ENCODE peak calls at places on chromosomes 12 and 14, in ten cellular contexts. F, H, U, R, D, J, W, Y, Q and M are unnamed samples. For H3K9me2, the result is how much of the 10 kb centered on the place peaks cover.

GRCh38 chr14:65346895-65347294 is 65.6 kb upstream of the FUT8 start:
- DNase-seq in F (peak), H (peak), U (peak), R (no peak), D (no peak), J (no peak), W (no peak), Y (no peak), Q (no peak), M (no peak)

GRCh38 chr12:105445261-105446015 is 114.9 kb downstream of the C12orf75 start:
- DNase-seq in F (peak), H (no peak), U (peak), R (no peak), D (peak), J (no peak), W (peak), Y (no peak), Q (no peak), M (no peak)

GRCh38 chr12:15664491-15664890 is 124.7 kb downstream of the EPS8 start:
- DNase-seq in F (peak), H (no peak), U (no peak), R (no peak), D (no peak), J (no peak), W (peak), Y (no peak), Q (no peak), M (no peak)

GRCh38 chr12:12979731-12980259 is 20.3 kb downstream of the HEBP1 start:
- DNase-seq in F (peak), H (no peak), U (peak), R (peak), D (peak), J (no peak), W (peak), Y (no peak), Q (no peak), M (no peak)

GRCh38 chr14:68417007-68417659 is 375.7 kb downstream of the ZFP36L1 start:
- DNase-seq in F (no peak), H (no peak), U (no peak), R (no peak), D (no peak), J (no peak), W (no peak), Y (no peak), Q (no peak), M (no peak)

GRCh38 chr14:97726661-97727060 is 929.5 kb downstream of the VRK1 start:
- DNase-seq in F (no peak), H (no peak), U (no peak), R (no peak), D (no peak), J (no peak), W (no peak), Y (no peak), Q (no peak), M (no peak)

GRCh38 chr14:51607677-51608076 is 44.0 kb upstream of the FRMD6 start:
- DNase-seq in F (peak), H (no peak), U (peak), R (no peak), D (no peak), J (no peak), W (no peak), Y (no peak), Q (no peak), M (no peak)

GRCh38 chr14:99809864-99810854 is 16.9 kb downstream of the EML1 start:
- DNase-seq in F (peak), H (peak), U (peak), R (no peak), D (no peak), J (no peak), W (no peak), Y (peak), Q (no peak), M (no peak)

GRCh38 chr12:108826115-108826806 is 31.1 kb downstream of the SSH1 start:
- DNase-seq in F (peak), H (peak), U (peak), R (no peak), D (no peak), J (no peak), W (no peak), Y (peak), Q (no peak), M (no peak)

GRCh38 chr14:92563359-92563758 is 49.8 kb downstream of the RIN3 start:
- DNase-seq in F (peak), H (no peak), U (no peak), R (peak), D (no peak), J (no peak), W (peak), Y (no peak), Q (no peak), M (no peak)

GRCh38 chr14:79514700-79515099 is 696.6 kb downstream of the DIO2 start:
- DNase-seq in F (peak), H (no peak), U (peak), R (no peak), D (peak), J (no peak), W (peak), Y (no peak), Q (no peak), M (no peak)

GRCh38 chr14:24058260-24058950 is 6.6 kb downstream of the CARMIL3 start:
- DNase-seq in F (peak), H (peak), U (peak), R (peak), D (peak), J (no peak), W (peak), Y (peak), Q (peak), M (peak)

GRCh38 chr12:109735051-109735521 is 21.5 kb downstream of the FAM222A start:
- DNase-seq in F (no peak), H (no peak), U (no peak), R (no peak), D (no peak), J (no peak), W (no peak), Y (peak), Q (no peak), M (no peak)

GRCh38 chr14:94509356-94509755 is at the start of gene SERPINA12:
- DNase-seq in F (no peak), H (no peak), U (no peak), R (no peak), D (no peak), J (no peak), W (no peak), Y (no peak), Q (no peak), M (no peak)

GRCh38 chr14:69059658-69060648 is 80.9 kb upstream of the ACTN1 start:
- DNase-seq in F (peak), H (no peak), U (peak), R (no peak), D (no peak), J (no peak), W (peak), Y (no peak), Q (no peak), M (no peak)

DNA sequence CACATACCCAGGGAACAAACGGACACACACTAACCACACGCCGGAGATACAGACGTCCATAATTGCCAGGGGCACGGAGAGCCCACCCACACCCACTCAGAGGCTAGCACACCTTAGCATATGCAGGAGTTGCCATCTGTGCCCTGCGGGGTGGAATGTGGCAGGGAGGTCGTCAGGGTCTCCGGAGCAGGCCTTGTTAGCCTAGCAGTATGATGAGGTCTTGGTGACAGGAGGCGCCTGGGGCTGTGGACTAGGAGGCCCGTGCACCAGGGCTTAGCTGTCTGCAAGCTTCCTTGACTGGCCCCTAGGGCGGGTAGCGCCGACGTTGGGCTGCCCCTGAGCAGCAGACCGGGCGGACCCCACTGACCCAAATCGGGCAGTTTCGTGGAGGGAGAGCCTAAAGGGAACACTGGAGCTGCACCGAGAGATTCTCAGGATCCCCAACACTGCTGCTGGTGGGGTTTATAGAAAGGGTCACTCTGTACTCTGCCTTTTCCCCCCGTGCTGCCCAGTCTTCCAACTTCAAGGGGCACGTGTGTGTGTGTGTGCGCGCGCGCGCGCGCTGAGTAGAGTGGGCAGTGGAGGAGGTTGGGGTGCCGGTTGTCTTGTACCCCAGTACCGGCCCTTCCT is 9.9 kb downstream of the STAC3 start:
- DNase-seq in F (peak), H (no peak), U (no peak), R (no peak), D (peak), J (no peak), W (peak), Y (peak), Q (peak), M (peak)
- H3K4me3 ChIP-seq in F (peak), H (peak), U (peak), R (no peak), D (peak), J (peak), W (peak), Y (peak), Q (peak), M (peak)

GRCh38 chr14:102849522-102850379 is 72.5 kb downstream of the TRAF3 start:
- DNase-seq in F (peak), H (no peak), U (peak), R (no peak), D (no peak), J (no peak), W (no peak), Y (peak), Q (no peak), M (no peak)
- H3K9me2 ChIP-seq in F (under half), H (under half), U (under half), R (under half), D (under half), J (under half), W (under half), Y (under half), Q (under half), M (under half)

DNA sequence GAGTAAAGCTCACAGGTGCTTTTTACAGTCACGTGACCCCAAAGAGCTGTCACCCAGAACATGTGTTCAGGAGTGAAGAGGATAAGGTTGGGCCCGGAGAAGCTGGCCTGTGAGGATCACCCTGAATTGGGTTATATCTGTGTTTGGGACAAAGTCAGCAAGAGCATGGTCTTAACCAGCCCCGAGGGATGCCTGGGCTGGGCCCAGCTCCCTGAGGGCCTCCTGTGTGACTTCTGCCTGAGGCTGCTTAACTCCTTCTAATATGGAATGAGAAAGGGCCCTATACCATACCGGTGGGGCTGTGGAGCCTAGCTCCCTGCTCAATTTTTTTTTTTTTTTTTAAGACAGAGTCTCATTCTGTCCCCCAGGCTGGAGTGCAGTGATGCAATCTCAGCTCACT is 2.5 kb downstream of the CDCA4 start:
- DNase-seq in F (no peak), H (no peak), U (no peak), R (no peak), D (no peak), J (no peak), W (no peak), Y (no peak), Q (no peak), M (peak)
- H3K4me3 ChIP-seq in F (no peak), H (no peak), U (no peak), R (peak), D (peak), J (no peak), W (peak), Y (no peak), Q (peak), M (peak)

DNA sequence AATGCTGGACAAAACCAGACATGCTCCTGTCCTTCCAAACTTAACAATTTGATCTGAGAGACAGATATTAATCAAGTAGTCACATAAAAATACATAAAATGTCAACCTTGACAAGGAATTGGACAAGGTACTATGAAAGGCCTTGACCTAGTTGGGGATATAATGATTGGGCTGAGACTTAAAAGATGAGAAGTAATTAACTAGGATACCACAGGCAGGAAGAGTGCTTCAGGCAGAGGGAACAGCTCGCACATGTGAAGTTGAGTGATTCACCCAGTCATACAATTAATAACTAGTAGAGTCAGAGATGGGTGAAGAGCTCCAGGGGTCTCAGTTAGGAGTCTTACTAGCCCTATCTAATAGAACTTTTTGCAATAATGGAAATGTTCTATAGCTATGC is 259.5 kb downstream of the MSRB3 start:
- DNase-seq in F (no peak), H (no peak), U (no peak), R (no peak), D (no peak), J (no peak), W (no peak), Y (no peak), Q (no peak), M (no peak)
- H3K9me2 ChIP-seq in F (under half), H (under half), U (under half), R (under half), D (under half), J (under half), W (under half), Y (under half), Q (under half), M (under half)

GRCh38 chr14:105014631-105015030 is 6.3 kb downstream of the CDCA4 start:
- DNase-seq in F (no peak), H (no peak), U (no peak), R (no peak), D (no peak), J (no peak), W (no peak), Y (no peak), Q (no peak), M (no peak)
- H3K4me3 ChIP-seq in F (no peak), H (no peak), U (no peak), R (no peak), D (no peak), J (no peak), W (no peak), Y (no peak), Q (peak), M (peak)

DNA sequence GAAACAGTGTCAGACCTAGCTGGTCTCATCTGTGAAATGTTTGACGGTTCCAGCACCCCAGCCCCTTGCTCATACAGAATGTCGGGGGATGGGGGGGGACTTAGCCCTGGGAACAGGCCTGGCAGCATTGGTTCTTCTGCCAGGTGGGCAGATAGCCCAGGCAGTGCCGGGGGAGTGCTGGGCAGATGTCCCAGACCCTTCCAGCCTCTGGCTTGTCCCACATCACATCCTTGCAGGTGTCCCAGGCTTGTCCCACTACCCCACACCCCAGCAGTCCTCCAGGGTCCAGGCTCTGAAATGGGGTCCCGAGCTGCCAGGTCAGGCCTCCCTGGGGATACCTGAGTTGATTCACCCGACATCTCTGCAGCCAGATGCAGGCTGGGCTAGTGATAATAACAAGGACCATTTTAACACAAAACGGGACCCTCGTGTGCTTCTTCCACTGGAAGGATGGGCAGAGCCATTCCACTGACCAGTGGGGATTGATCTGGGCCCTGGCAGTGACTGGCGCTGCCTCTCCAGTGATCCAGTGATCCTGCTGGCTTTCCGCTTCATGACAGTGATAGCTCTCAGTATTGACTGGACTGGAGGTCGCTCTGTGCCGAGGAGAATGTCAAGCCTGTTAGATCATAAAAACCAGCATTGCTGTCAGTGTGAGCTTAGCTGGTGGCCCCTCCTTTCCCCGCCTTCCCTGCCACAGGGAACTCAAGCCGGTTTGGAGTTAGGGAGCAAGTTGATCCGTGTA is 180.5 kb downstream of the AACS start:
- DNase-seq in F (peak), H (no peak), U (peak), R (no peak), D (no peak), J (no peak), W (no peak), Y (no peak), Q (no peak), M (no peak)
- H3K9me2 ChIP-seq in F (under half), H (under half), U (under half), R (under half), D (under half), J (under half), W (under half), Y (under half), Q (under half), M (under half)

DNA sequence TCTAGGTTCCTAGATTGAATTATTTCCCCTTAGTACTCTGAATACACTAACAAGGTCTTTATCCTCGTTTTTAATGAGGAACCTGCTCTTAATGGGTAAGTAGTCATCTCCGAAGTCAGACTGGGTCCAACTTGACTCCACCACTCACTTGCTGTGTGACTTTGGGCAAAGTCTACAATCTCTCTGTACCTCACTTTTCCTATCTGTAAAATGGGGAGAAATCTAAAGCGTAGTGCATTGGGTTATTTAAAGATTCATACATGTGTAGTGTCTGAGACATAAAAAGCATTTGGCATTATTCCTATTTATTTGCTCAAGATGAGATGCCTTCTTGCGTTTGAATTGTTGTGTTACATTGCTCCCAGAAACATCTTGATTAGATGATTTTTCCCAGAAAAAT is 51.5 kb downstream of the GTF2A1 start:
- DNase-seq in F (no peak), H (no peak), U (no peak), R (no peak), D (no peak), J (no peak), W (no peak), Y (no peak), Q (no peak), M (no peak)
- H3K4me3 ChIP-seq in F (peak), H (peak), U (peak), R (no peak), D (peak), J (no peak), W (peak), Y (peak), Q (no peak), M (peak)

GRCh38 chr12:53461059-53461458 is 9.2 kb downstream of the PCBP2 start:
- DNase-seq in F (no peak), H (peak), U (no peak), R (no peak), D (no peak), J (no peak), W (no peak), Y (no peak), Q (no peak), M (no peak)
- H3K9me2 ChIP-seq in F (under half), H (under half), U (under half), R (under half), D (under half), J (under half), W (under half), Y (under half), Q (under half), M (under half)

DNA sequence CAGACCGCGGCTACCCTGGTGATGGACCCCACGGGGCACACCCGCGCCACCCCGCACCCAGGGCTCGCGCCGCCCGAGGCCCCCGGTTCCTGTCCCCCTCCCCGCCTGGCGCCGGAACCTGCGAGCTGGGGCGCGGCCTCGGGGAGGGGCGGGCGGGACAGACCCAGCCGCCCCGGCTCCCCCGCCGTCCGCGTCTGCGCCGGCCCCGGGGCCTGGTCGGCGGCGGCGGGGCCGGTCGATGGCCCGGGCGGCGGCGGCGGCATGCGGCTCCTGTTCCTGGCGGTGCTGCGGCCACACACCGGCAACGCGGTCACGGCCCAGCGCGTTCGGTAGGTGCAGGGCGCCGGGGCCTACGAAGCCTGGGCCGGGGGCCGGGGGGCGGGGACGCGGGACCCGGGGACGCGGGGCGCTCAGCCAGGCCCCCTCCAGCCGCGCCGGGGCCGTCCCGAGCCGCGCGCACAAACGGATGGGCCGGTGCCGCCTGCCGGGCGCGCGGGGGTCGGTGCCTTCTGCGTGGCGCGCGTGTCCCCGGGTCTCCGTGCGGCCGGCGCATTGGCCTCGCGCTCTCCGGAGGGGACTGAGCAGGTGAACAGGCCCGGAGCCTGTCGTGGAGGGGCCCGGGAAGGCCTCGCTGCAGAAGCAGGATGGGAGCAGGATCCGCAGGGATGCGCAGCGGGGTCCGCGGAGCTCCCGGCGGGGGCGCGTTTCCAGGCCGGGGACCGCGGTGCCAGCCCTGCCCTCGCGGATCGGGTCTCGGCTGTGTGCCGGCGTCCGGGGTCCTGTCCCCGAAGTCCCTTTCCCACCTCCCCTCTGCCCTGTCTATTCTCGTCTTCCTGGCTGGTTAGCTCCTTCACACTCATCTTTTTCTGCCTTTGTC is at the start of gene GLT1D1:
- DNase-seq in F (no peak), H (no peak), U (peak), R (no peak), D (peak), J (no peak), W (no peak), Y (peak), Q (no peak), M (no peak)
- H3K4me3 ChIP-seq in F (no peak), H (no peak), U (no peak), R (no peak), D (peak), J (no peak), W (no peak), Y (peak), Q (no peak), M (no peak)

DNA sequence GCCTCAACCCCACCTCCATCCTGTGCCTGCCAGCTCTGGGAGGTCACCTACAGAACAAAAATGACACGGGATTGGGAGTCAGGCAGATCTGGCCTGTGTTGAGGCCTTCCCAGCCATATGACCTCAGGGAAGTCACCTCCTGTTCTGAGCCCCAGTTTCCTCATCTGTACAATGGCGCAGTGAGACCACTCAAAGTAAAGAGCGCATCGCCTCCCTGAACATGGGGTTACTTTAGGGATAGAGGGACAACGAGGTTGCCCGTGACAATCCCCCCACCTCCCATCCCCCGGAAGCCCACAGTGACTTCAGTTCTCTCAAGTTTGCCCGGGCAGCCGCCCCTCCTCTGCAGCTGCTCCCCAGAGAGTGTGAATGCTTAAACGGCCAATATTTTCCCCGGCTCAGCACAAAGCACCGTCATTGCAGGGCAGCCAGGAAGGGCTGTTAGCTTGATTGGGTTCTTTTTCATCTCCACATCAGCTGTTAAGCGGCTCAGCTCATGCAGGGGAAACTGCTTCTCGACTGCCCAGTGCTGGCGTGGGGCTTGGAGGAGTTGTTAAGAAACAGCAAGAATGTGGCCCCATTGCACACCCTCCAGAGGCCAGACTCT is 120.4 kb upstream of the NCOR2 start:
- DNase-seq in F (peak), H (no peak), U (no peak), R (no peak), D (no peak), J (no peak), W (no peak), Y (no peak), Q (no peak), M (peak)
- H3K9me2 ChIP-seq in F (under half), H (under half), U (under half), R (under half), D (under half), J (under half), W (under half), Y (under half), Q (under half), M (under half)